ENCODE peak calls at places on chromosomes 12 and 14, in nine cellular contexts. One of them, this sample, is unnamed.

GRCh38 chr14:96754845-96755184 is 42.4 kb upstream of the VRK1 start:
- DNase-seq in Caco-2: no peak
- DNase-seq in body of pancreas: no peak
- DNase-seq in CD8-positive, alpha-beta T cell: no peak
- DNase-seq in lower lobe of right lung: no peak
- DNase-seq in left ventricle myocardium inferior: no peak
- DNase-seq in bronchial epithelial cell: no peak
- DNase-seq in fibroblast of pulmonary artery: no peak
- DNase-seq in mucosa of descending colon: no peak
- DNase-seq in this sample: no peak

GRCh38 chr14:33836203-33836894 is 114.5 kb downstream of the EGLN3 start:
- DNase-seq in fibroblast of pulmonary artery: no peak
- DNase-seq in body of pancreas: no peak
- DNase-seq in lower lobe of right lung: no peak
- DNase-seq in bronchial epithelial cell: peak; percentile 21
- DNase-seq in left ventricle myocardium inferior: no peak
- DNase-seq in Caco-2: no peak
- DNase-seq in CD8-positive, alpha-beta T cell: no peak
- DNase-seq in mucosa of descending colon: no peak
- DNase-seq in this sample: no peak

GRCh38 chr12:45234134-45234865 is 18.4 kb downstream of the ANO6 start:
- DNase-seq in Caco-2: peak; percentile 55
- DNase-seq in left ventricle myocardium inferior: no peak
- DNase-seq in mucosa of descending colon: no peak
- DNase-seq in lower lobe of right lung: no peak
- DNase-seq in fibroblast of pulmonary artery: peak; percentile 97
- DNase-seq in body of pancreas: peak; percentile 15
- DNase-seq in bronchial epithelial cell: peak; percentile 98
- DNase-seq in CD8-positive, alpha-beta T cell: no peak
- DNase-seq in this sample: no peak

GRCh38 chr12:94418517-94418916 is 41.1 kb downstream of the CEP83 start:
- DNase-seq in body of pancreas: no peak
- DNase-seq in bronchial epithelial cell: no peak
- DNase-seq in CD8-positive, alpha-beta T cell: no peak
- DNase-seq in fibroblast of pulmonary artery: peak; percentile 27
- DNase-seq in mucosa of descending colon: no peak
- DNase-seq in Caco-2: no peak
- DNase-seq in left ventricle myocardium inferior: no peak
- DNase-seq in lower lobe of right lung: no peak
- DNase-seq in this sample: no peak

GRCh38 chr12:45866299-45866698 is 124.1 kb downstream of the SCAF11 start:
- DNase-seq in Caco-2: no peak
- DNase-seq in bronchial epithelial cell: no peak
- DNase-seq in body of pancreas: no peak
- DNase-seq in fibroblast of pulmonary artery: no peak
- DNase-seq in mucosa of descending colon: no peak
- DNase-seq in left ventricle myocardium inferior: no peak
- DNase-seq in CD8-positive, alpha-beta T cell: no peak
- DNase-seq in lower lobe of right lung: no peak
- DNase-seq in this sample: no peak

GRCh38 chr12:76878899-76879709 is at the start of gene CSRP2:
- DNase-seq in lower lobe of right lung: peak; percentile 91
- DNase-seq in fibroblast of pulmonary artery: peak; percentile 78
- DNase-seq in body of pancreas: peak; percentile 89
- DNase-seq in left ventricle myocardium inferior: peak; percentile 91
- DNase-seq in mucosa of descending colon: peak; percentile 91
- DNase-seq in Caco-2: peak; percentile 92
- DNase-seq in CD8-positive, alpha-beta T cell: peak; percentile 48
- DNase-seq in bronchial epithelial cell: peak; percentile 72
- DNase-seq in this sample: peak; percentile 97

GRCh38 chr12:111584959-111585358 is 14.2 kb downstream of the ATXN2 start:
- DNase-seq in bronchial epithelial cell: peak; percentile 72
- DNase-seq in body of pancreas: no peak
- DNase-seq in fibroblast of pulmonary artery: no peak
- DNase-seq in lower lobe of right lung: no peak
- DNase-seq in left ventricle myocardium inferior: no peak
- DNase-seq in Caco-2: no peak
- DNase-seq in CD8-positive, alpha-beta T cell: no peak
- DNase-seq in mucosa of descending colon: no peak
- DNase-seq in this sample: no peak

GRCh38 chr14:104656014-104656714 is 33.3 kb upstream of the INF2 start:
- DNase-seq in left ventricle myocardium inferior: no peak
- DNase-seq in CD8-positive, alpha-beta T cell: no peak
- DNase-seq in lower lobe of right lung: no peak
- DNase-seq in Caco-2: no peak
- DNase-seq in body of pancreas: no peak
- DNase-seq in bronchial epithelial cell: no peak
- DNase-seq in mucosa of descending colon: no peak
- DNase-seq in fibroblast of pulmonary artery: no peak
- DNase-seq in this sample: no peak

GRCh38 chr12:11746024-11746771 is 96.7 kb downstream of the ETV6 start:
- DNase-seq in Caco-2: no peak
- DNase-seq in mucosa of descending colon: no peak
- DNase-seq in bronchial epithelial cell: peak; percentile 100
- DNase-seq in lower lobe of right lung: no peak
- DNase-seq in CD8-positive, alpha-beta T cell: no peak
- DNase-seq in left ventricle myocardium inferior: no peak
- DNase-seq in body of pancreas: no peak
- DNase-seq in fibroblast of pulmonary artery: peak; percentile 67
- DNase-seq in this sample: no peak

GRCh38 chr14:58167057-58167456 is 15.0 kb upstream of the ARMH4 start:
- DNase-seq in CD8-positive, alpha-beta T cell: no peak
- DNase-seq in mucosa of descending colon: no peak
- DNase-seq in bronchial epithelial cell: no peak
- DNase-seq in fibroblast of pulmonary artery: no peak
- DNase-seq in lower lobe of right lung: no peak
- DNase-seq in Caco-2: no peak
- DNase-seq in body of pancreas: no peak
- DNase-seq in left ventricle myocardium inferior: no peak
- DNase-seq in this sample: no peak

GRCh38 chr14:93984987-93985410 is 8.6 kb upstream of the ASB2 start:
- DNase-seq in mucosa of descending colon: peak; percentile 57
- DNase-seq in Caco-2: peak; percentile 67
- DNase-seq in body of pancreas: peak; percentile 57
- DNase-seq in fibroblast of pulmonary artery: peak; percentile 59
- DNase-seq in lower lobe of right lung: peak; percentile 27
- DNase-seq in left ventricle myocardium inferior: peak; percentile 53
- DNase-seq in CD8-positive, alpha-beta T cell: no peak
- DNase-seq in bronchial epithelial cell: peak; percentile 14
- DNase-seq in this sample: no peak

GRCh38 chr12:45205165-45205825 is 10.6 kb upstream of the ANO6 start:
- DNase-seq in left ventricle myocardium inferior: no peak
- DNase-seq in body of pancreas: no peak
- DNase-seq in fibroblast of pulmonary artery: no peak
- DNase-seq in lower lobe of right lung: no peak
- DNase-seq in mucosa of descending colon: no peak
- DNase-seq in CD8-positive, alpha-beta T cell: no peak
- DNase-seq in bronchial epithelial cell: no peak
- DNase-seq in Caco-2: no peak
- DNase-seq in this sample: no peak

GRCh38 chr12:64801381-64801780 is 23.1 kb upstream of the TBC1D30 start:
- DNase-seq in lower lobe of right lung: no peak
- DNase-seq in CD8-positive, alpha-beta T cell: no peak
- DNase-seq in left ventricle myocardium inferior: no peak
- DNase-seq in Caco-2: no peak
- DNase-seq in bronchial epithelial cell: no peak
- DNase-seq in mucosa of descending colon: no peak
- DNase-seq in fibroblast of pulmonary artery: no peak
- DNase-seq in body of pancreas: no peak
- DNase-seq in this sample: no peak

GRCh38 chr12:46661161-46661845 is 164.5 kb downstream of the SLC38A4 start:
- DNase-seq in left ventricle myocardium inferior: no peak
- DNase-seq in mucosa of descending colon: peak; percentile 63
- DNase-seq in fibroblast of pulmonary artery: peak; percentile 96
- DNase-seq in Caco-2: no peak
- DNase-seq in lower lobe of right lung: no peak
- DNase-seq in CD8-positive, alpha-beta T cell: no peak
- DNase-seq in body of pancreas: peak; percentile 36
- DNase-seq in bronchial epithelial cell: peak; percentile 89
- DNase-seq in this sample: no peak

GRCh38 chr14:57847096-57847495 is 18.8 kb downstream of the SLC35F4 start:
- DNase-seq in CD8-positive, alpha-beta T cell: no peak
- DNase-seq in bronchial epithelial cell: no peak
- DNase-seq in lower lobe of right lung: no peak
- DNase-seq in mucosa of descending colon: no peak
- DNase-seq in body of pancreas: no peak
- DNase-seq in fibroblast of pulmonary artery: no peak
- DNase-seq in left ventricle myocardium inferior: no peak
- DNase-seq in Caco-2: no peak
- DNase-seq in this sample: no peak

GRCh38 chr14:58283730-58284129 is 14.6 kb upstream of the ARID4A start:
- DNase-seq in Caco-2: no peak
- DNase-seq in lower lobe of right lung: no peak
- DNase-seq in body of pancreas: no peak
- DNase-seq in fibroblast of pulmonary artery: no peak
- DNase-seq in CD8-positive, alpha-beta T cell: no peak
- DNase-seq in mucosa of descending colon: no peak
- DNase-seq in bronchial epithelial cell: no peak
- DNase-seq in left ventricle myocardium inferior: no peak
- DNase-seq in this sample: no peak

GRCh38 chr12:126337556-126337955 is 1272.3 kb downstream of the AACS start:
- DNase-seq in fibroblast of pulmonary artery: peak; percentile 55
- DNase-seq in CD8-positive, alpha-beta T cell: no peak
- DNase-seq in body of pancreas: no peak
- DNase-seq in lower lobe of right lung: no peak
- DNase-seq in bronchial epithelial cell: no peak
- DNase-seq in mucosa of descending colon: no peak
- DNase-seq in Caco-2: no peak
- DNase-seq in left ventricle myocardium inferior: no peak
- DNase-seq in this sample: no peak

GRCh38 chr12:90280033-90280432 is 571.4 kb upstream of the ATP2B1 start:
- DNase-seq in CD8-positive, alpha-beta T cell: no peak
- DNase-seq in fibroblast of pulmonary artery: peak; percentile 46
- DNase-seq in body of pancreas: no peak
- DNase-seq in Caco-2: no peak
- DNase-seq in left ventricle myocardium inferior: no peak
- DNase-seq in bronchial epithelial cell: peak; percentile 73
- DNase-seq in mucosa of descending colon: no peak
- DNase-seq in lower lobe of right lung: no peak
- DNase-seq in this sample: no peak

GRCh38 chr12:24833513-24833912 is 115.4 kb downstream of the BCAT1 start:
- DNase-seq in left ventricle myocardium inferior: no peak
- DNase-seq in fibroblast of pulmonary artery: no peak
- DNase-seq in body of pancreas: no peak
- DNase-seq in lower lobe of right lung: no peak
- DNase-seq in Caco-2: no peak
- DNase-seq in mucosa of descending colon: no peak
- DNase-seq in bronchial epithelial cell: no peak
- DNase-seq in CD8-positive, alpha-beta T cell: no peak
- DNase-seq in this sample: no peak

GRCh38 chr12:51848843-51849735 is 571 bp upstream of the FIGNL2 start:
- DNase-seq in lower lobe of right lung: no peak
- DNase-seq in fibroblast of pulmonary artery: no peak
- DNase-seq in bronchial epithelial cell: no peak
- DNase-seq in body of pancreas: no peak
- DNase-seq in mucosa of descending colon: no peak
- DNase-seq in Caco-2: no peak
- DNase-seq in CD8-positive, alpha-beta T cell: no peak
- DNase-seq in left ventricle myocardium inferior: no peak
- DNase-seq in this sample: peak; percentile 85
- H3K4me3 ChIP-seq in lower lobe of right lung: peak overlapping the region; percentile 58
- H3K4me3 ChIP-seq in fibroblast of pulmonary artery: no peak overlapping the region
- H3K4me3 ChIP-seq in bronchial epithelial cell: no peak overlapping the region
- H3K4me3 ChIP-seq in body of pancreas: no peak overlapping the region
- H3K4me3 ChIP-seq in mucosa of descending colon: no peak overlapping the region
- H3K4me3 ChIP-seq in Caco-2: peak overlapping the region; percentile 83
- H3K4me3 ChIP-seq in CD8-positive, alpha-beta T cell: no peak overlapping the region
- H3K4me3 ChIP-seq in left ventricle myocardium inferior: peak overlapping the region; percentile 75
- H3K4me3 ChIP-seq in this sample: peak overlapping the region; percentile 49

DNA sequence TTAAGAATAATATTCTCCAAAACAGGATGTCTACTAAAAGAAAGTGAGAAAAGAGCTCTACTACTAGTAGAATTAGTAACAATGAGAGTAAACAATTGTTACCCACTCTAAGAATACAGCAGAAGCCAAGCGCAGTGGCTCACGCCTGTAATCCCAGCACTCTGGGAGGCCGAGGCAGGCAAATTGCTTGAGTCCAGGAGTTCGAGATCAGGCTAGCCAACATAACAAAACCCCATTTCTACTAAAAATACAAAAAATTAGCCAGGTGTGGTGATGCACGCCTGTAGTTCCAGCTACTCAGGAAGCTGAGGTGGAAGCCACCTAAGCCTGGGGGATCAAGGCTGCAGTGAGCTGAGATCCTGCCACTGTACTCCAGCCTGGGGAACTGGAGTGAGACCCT is 4.7 kb downstream of the DNAJC14 start:
- DNase-seq in bronchial epithelial cell: no peak
- DNase-seq in left ventricle myocardium inferior: no peak
- DNase-seq in lower lobe of right lung: no peak
- DNase-seq in body of pancreas: no peak
- DNase-seq in mucosa of descending colon: no peak
- DNase-seq in Caco-2: no peak
- DNase-seq in CD8-positive, alpha-beta T cell: no peak
- DNase-seq in fibroblast of pulmonary artery: no peak
- DNase-seq in this sample: no peak
- H3K4me3 ChIP-seq in bronchial epithelial cell: no peak overlapping the region
- H3K4me3 ChIP-seq in left ventricle myocardium inferior: no peak overlapping the region
- H3K4me3 ChIP-seq in lower lobe of right lung: no peak overlapping the region
- H3K4me3 ChIP-seq in body of pancreas: no peak overlapping the region
- H3K4me3 ChIP-seq in mucosa of descending colon: no peak overlapping the region
- H3K4me3 ChIP-seq in Caco-2: no peak overlapping the region
- H3K4me3 ChIP-seq in CD8-positive, alpha-beta T cell: no peak overlapping the region
- H3K4me3 ChIP-seq in fibroblast of pulmonary artery: no peak overlapping the region
- H3K4me3 ChIP-seq in this sample: no peak overlapping the region

DNA sequence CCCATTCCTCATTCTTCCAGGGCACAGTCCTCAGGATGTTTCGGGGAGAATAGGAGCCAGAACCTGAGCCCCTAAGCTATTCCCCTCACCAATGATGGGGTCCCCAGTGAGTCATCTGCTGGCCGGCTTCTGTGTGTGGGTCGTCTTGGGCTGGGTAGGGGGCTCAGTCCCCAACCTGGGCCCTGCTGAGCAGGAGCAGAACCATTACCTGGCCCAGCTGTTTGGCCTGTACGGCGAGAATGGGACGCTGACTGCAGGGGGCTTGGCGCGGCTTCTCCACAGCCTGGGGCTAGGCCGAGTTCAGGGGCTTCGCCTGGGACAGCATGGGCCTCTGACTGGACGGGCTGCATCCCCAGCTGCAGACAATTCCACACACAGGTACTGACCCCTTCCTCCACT is 1.3 kb downstream of the SLC39A5 start:
- DNase-seq in body of pancreas: no peak
- DNase-seq in fibroblast of pulmonary artery: no peak
- DNase-seq in Caco-2: no peak
- DNase-seq in left ventricle myocardium inferior: no peak
- DNase-seq in mucosa of descending colon: peak; percentile 23
- DNase-seq in CD8-positive, alpha-beta T cell: no peak
- DNase-seq in lower lobe of right lung: no peak
- DNase-seq in bronchial epithelial cell: no peak
- DNase-seq in this sample: no peak
- H3K4me3 ChIP-seq in body of pancreas: peak overlapping the region; percentile 47
- H3K4me3 ChIP-seq in fibroblast of pulmonary artery: no peak overlapping the region
- H3K4me3 ChIP-seq in Caco-2: peak overlapping the region; percentile 43
- H3K4me3 ChIP-seq in left ventricle myocardium inferior: no peak overlapping the region
- H3K4me3 ChIP-seq in mucosa of descending colon: no peak overlapping the region
- H3K4me3 ChIP-seq in CD8-positive, alpha-beta T cell: no peak overlapping the region
- H3K4me3 ChIP-seq in lower lobe of right lung: no peak overlapping the region
- H3K4me3 ChIP-seq in bronchial epithelial cell: no peak overlapping the region
- H3K4me3 ChIP-seq in this sample: peak overlapping the region; percentile 68

DNA sequence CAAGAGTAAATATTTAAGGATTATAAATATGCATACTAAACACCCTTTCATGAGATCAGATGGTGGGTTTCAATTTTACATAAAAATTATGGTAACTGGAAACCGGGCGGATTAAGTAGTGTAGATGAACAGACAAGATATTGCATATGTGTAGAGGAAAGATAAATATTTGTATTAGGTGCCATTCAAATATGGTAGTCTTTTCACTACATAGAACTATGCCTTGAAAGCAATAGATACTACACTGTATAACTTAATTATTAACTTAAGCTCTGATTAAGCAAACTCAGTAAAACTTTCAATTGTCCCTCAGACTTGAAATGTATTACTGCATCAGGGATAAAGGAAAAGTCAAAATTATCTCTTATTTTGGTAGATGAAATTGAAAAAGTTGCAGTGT is 1.9 kb downstream of the PTPN21 start:
- DNase-seq in CD8-positive, alpha-beta T cell: no peak
- DNase-seq in fibroblast of pulmonary artery: no peak
- DNase-seq in left ventricle myocardium inferior: no peak
- DNase-seq in lower lobe of right lung: no peak
- DNase-seq in mucosa of descending colon: no peak
- DNase-seq in bronchial epithelial cell: no peak
- DNase-seq in body of pancreas: no peak
- DNase-seq in Caco-2: no peak
- DNase-seq in this sample: no peak
- H3K4me3 ChIP-seq in CD8-positive, alpha-beta T cell: no peak overlapping the region
- H3K4me3 ChIP-seq in fibroblast of pulmonary artery: peak overlapping the region; percentile 78
- H3K4me3 ChIP-seq in left ventricle myocardium inferior: peak overlapping the region; percentile 83
- H3K4me3 ChIP-seq in lower lobe of right lung: peak overlapping the region; percentile 76
- H3K4me3 ChIP-seq in mucosa of descending colon: no peak overlapping the region
- H3K4me3 ChIP-seq in bronchial epithelial cell: no peak overlapping the region
- H3K4me3 ChIP-seq in body of pancreas: no peak overlapping the region
- H3K4me3 ChIP-seq in Caco-2: no peak overlapping the region
- H3K4me3 ChIP-seq in this sample: no peak overlapping the region